ENCODE peak calls at places on chromosomes 5 and 9, in seven cellular contexts. Y is IMR-90, U is mucosa of descending colon, I is breast epithelium, B is upper lobe of right lung, Z is kidney, W is testis. H is an unnamed sample.
A peak's percentile ranks its signal among the peaks of the same experiment; 100 is the strongest.

GRCh38 chr9:73689091-73689870 is 537.6 kb downstream of the ANXA1 start:
- DNase-seq in Y (no peak), U (no peak), I (no peak), B (no peak), Z (no peak), W (no peak), H (no peak)

GRCh38 chr5:133754575-133755169 is 142.3 kb upstream of the FSTL4 start:
- DNase-seq in Y (peak; percentile 7), U (peak; percentile 30), I (no peak), B (no peak), Z (no peak), W (peak; percentile 58), H (peak; percentile 3)

GRCh38 chr9:129558551-129559505 is 62.1 kb downstream of the C9orf50 start:
- DNase-seq in Y (no peak), U (no peak), I (no peak), B (no peak), Z (peak; percentile 95), W (no peak), H (no peak)

GRCh38 chr5:74266836-74267235 is 373.7 kb downstream of the ENC1 start:
- DNase-seq in Y (no peak), U (no peak), I (no peak), B (no peak), Z (no peak), W (no peak), H (no peak)

GRCh38 chr9:88535932-88536324 is 950 bp downstream of the NXNL2 start:
- DNase-seq in Y (peak; percentile 31), U (peak; percentile 43), I (no peak), B (no peak), Z (peak; percentile 85), W (no peak), H (no peak)

GRCh38 chr5:6900828-6901227 is 187.6 kb downstream of the TENT4A start:
- DNase-seq in Y (no peak), U (no peak), I (no peak), B (no peak), Z (no peak), W (no peak), H (no peak)

GRCh38 chr9:71704806-71705205 is 63.5 kb downstream of the CEMIP2 start:
- DNase-seq in Y (peak; percentile 7), U (no peak), I (no peak), B (no peak), Z (no peak), W (no peak), H (no peak)

GRCh38 chr5:81010636-81011035 is 50.5 kb downstream of the RASGRF2 start:
- DNase-seq in Y (peak; percentile 68), U (no peak), I (no peak), B (no peak), Z (no peak), W (no peak), H (no peak)

GRCh38 chr5:126865299-126865698 is 88.4 kb downstream of the LMNB1 start:
- DNase-seq in Y (peak; percentile 86), U (no peak), I (no peak), B (no peak), Z (no peak), W (no peak), H (no peak)

GRCh38 chr5:82106207-82106606 is 134.4 kb downstream of the ATG10 start:
- DNase-seq in Y (peak; percentile 32), U (no peak), I (no peak), B (no peak), Z (no peak), W (no peak), H (no peak)

GRCh38 chr5:43396762-43397304 is 15.4 kb downstream of the CCL28 start:
- DNase-seq in Y (no peak), U (peak; percentile 74), I (peak; percentile 41), B (peak; percentile 86), Z (peak; percentile 89), W (peak; percentile 73), H (no peak)

GRCh38 chr9:27276182-27277030 is 20.5 kb downstream of the EQTN start:
- DNase-seq in Y (peak; percentile 67), U (no peak), I (no peak), B (no peak), Z (no peak), W (no peak), H (peak; percentile 43)

GRCh38 chr9:134339183-134339806 is 13.0 kb downstream of the RXRA start:
- DNase-seq in Y (peak; percentile 59), U (peak; percentile 51), I (no peak), B (no peak), Z (no peak), W (peak; percentile 52), H (no peak)

GRCh38 chr9:128149951-128150593 is 819 bp downstream of the LCN2 start:
- DNase-seq in Y (no peak), U (peak; percentile 39), I (no peak), B (no peak), Z (peak; percentile 72), W (no peak), H (no peak)

GRCh38 chr5:163976691-163977090 is 471.3 kb downstream of the MAT2B start:
- DNase-seq in Y (peak; percentile 53), U (no peak), I (no peak), B (no peak), Z (no peak), W (no peak), H (no peak)

GRCh38 chr5:79448336-79448735 is 65.6 kb downstream of the HOMER1 start:
- DNase-seq in Y (peak; percentile 73), U (no peak), I (no peak), B (no peak), Z (no peak), W (no peak), H (peak; percentile 60)

GRCh38 chr5:155316310-155316709 is 302.8 kb downstream of the KIF4B start:
- DNase-seq in Y (no peak), U (no peak), I (no peak), B (no peak), Z (no peak), W (no peak), H (no peak)

GRCh38 chr5:114789773-114790402 is 379.8 kb downstream of the TRIM36 start:
- DNase-seq in Y (no peak), U (no peak), I (no peak), B (no peak), Z (no peak), W (no peak), H (peak; percentile 16)

GRCh38 chr5:34838785-34839714 is at the start of gene TTC23L:
- DNase-seq in Y (peak; percentile 79), U (peak; percentile 91), I (peak; percentile 86), B (peak; percentile 96), Z (peak; percentile 98), W (peak; percentile 98), H (peak; percentile 40)

GRCh38 chr5:141392429-141393198 is at the start of gene PCDHGA8:
- DNase-seq in Y (peak; percentile 49), U (no peak), I (no peak), B (no peak), Z (no peak), W (no peak), H (no peak)

GRCh38 chr5:131782717-131783116 is 14.1 kb downstream of the FNIP1 start:
- DNase-seq in Y (no peak), U (no peak), I (no peak), B (no peak), Z (no peak), W (no peak), H (no peak)

GRCh38 chr5:56632199-56632598 is 183.2 kb upstream of the MAP3K1 start:
- DNase-seq in Y (no peak), U (no peak), I (no peak), B (no peak), Z (no peak), W (no peak), H (no peak)
- TF ChIP-seq CTCF in Y (no peak), U (no peak), I (no peak), B (no peak), Z (no peak), W (no peak), H (no peak)

DNA sequence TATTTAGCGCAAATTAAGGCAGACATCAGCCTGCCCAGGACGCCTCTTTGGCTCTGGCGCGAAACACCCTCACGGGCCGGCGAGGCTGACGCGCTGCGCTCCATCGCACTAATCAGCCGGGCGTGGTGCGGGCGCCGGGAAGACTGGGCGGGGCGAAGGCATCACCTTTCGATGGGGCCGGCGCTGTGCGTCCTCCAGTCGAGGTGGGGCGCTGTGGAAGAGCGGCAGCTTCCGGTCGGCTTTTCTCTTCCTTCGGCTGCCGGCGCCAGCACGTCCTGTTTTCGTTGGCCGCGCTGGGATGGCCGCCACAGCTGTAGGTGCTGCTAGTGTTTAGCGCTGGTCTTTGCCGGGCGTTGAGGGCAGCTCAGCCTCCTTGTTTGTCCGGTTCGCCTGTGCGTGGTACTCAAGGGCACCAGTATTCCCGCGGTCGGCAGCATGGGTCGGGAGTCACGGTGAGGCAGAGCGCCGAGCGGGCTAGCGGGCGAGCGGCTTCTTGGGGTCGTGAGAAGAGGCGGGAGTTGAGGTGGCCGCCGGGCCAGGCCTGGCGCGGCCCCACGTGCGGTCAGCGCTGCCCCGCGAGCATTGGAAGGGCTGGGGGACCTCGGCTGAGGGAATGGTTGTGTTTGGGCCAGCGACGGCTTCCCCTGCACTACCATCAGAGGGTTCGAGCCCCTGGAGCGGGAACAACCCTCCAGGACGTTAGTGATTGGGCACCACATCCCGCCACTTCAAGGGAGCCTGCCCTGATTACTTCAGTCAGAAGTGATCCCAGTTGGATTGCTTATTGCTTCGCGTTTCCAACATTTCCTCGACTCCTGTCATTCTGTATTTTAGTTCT is at the start of gene DDX46:
- DNase-seq in Y (peak; percentile 88), U (peak; percentile 97), I (peak; percentile 84), B (peak; percentile 97), Z (peak; percentile 97), W (peak; percentile 96), H (no peak)
- H3K4me3 ChIP-seq in Y (peak within 1 kb of the TSS; percentile 96), U (peak within 1 kb of the TSS; percentile 60), I (peak within 1 kb of the TSS; percentile 81), B (peak within 1 kb of the TSS; percentile 96), Z (peak within 1 kb of the TSS; percentile 93), W (peak within 1 kb of the TSS; percentile 89), H (peak within 1 kb of the TSS; percentile 85)

DNA sequence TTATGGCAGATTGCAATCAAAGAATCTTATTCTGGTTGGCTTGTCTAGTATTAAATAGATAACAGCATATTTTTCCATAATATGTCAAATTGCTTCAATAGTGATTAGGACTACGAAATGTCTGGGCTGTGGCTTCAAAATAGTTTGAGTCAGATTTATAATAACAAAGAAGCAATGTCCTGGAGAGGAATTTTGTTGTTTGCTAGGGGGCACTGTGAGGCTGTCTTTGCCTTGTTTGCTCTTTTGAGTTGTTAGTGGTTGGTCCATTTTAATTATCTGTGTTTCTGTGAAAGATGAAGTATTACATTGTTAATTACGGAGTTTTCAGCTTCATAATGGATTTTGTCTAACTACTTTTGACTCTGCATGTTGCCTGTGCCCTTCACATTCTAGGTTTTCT is 713.6 kb downstream of the TLE4 start:
- DNase-seq in Y (peak; percentile 7), U (no peak), I (no peak), B (no peak), Z (no peak), W (peak; percentile 31), H (no peak)
- TF ChIP-seq CTCF in Y (peak; percentile 32), U (no peak), I (no peak), B (peak; percentile 27), Z (no peak), W (no peak), H (peak; percentile 50)

DNA sequence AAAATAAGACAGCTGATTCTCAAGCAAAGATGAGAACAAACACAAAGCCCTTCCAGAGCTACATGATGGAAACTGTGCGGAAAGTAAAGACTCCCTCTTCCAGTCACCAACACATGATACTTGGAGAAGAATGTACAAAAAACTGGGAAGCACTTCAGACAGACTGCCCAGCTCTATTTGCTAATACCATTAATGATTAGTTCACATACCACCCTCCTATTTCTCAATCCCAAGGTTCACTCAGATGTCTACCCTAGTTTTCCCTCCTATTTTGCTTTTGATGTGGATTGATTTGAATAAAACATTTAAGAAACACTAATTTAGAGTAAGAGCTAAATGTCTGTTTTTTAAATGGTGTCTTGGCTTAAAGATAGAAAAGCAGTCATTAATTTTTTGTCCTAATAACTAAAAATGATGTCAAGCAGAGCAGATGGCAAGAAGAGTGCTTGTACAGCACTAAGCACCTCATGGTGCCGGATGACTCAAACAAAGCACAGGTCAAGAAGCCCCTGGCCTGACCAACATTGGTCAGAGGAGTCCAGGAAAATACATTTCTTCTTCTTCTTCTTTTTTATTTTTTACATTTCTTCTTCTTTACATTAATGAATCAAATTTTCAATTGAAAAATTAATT is 639.4 kb downstream of the PDE4D start:
- DNase-seq in Y (no peak), U (no peak), I (no peak), B (no peak), Z (no peak), W (no peak), H (no peak)
- H3K4me3 ChIP-seq in Y (no peak overlapping the region), U (no peak overlapping the region), I (no peak overlapping the region), B (no peak overlapping the region), Z (no peak overlapping the region), W (no peak overlapping the region), H (no peak overlapping the region)